ENCODE peak calls at places on chromosomes 5 and 9, in eight cellular contexts. T, U, J, N, C, L, P and W are unnamed samples.

GRCh38 chr5:112417931-112418358 is 1.1 kb downstream of the EPB41L4A start:
- DNase-seq in C (peak; percentile 43), T (peak; percentile 41), L (no peak), P (peak; percentile 55), U (peak; percentile 68), N (no peak), J (peak; percentile 30), W (peak; percentile 15)

GRCh38 chr5:24644757-24645156 is at the start of gene CDH10:
- DNase-seq in T (peak; percentile 82), U (no peak), L (peak; percentile 1), P (no peak), N (peak; percentile 88), C (no peak), J (no peak), W (no peak)

GRCh38 chr9:22790329-22790728 is 343.7 kb downstream of the DMRTA1 start:
- DNase-seq in U (no peak), L (no peak), J (no peak), T (no peak), P (no peak), N (no peak), C (no peak), W (no peak)

GRCh38 chr9:121886759-121887485 is 206.2 kb downstream of the TTLL11 start:
- DNase-seq in T (no peak), P (peak; percentile 38), C (no peak), L (no peak), J (no peak), U (peak; percentile 67), N (no peak), W (no peak)

GRCh38 chr5:10733426-10733825 is 27.6 kb downstream of the DAP start:
- DNase-seq in N (no peak), P (no peak), L (no peak), J (no peak), T (no peak), C (no peak), U (no peak), W (no peak)

GRCh38 chr9:124105266-124105665 is 93.7 kb downstream of the LHX2 start:
- DNase-seq in T (no peak), L (no peak), J (no peak), U (no peak), N (no peak), P (no peak), C (no peak), W (no peak)

GRCh38 chr5:158639876-158640570 is 459.7 kb downstream of the EBF1 start:
- DNase-seq in C (no peak), T (no peak), P (no peak), N (no peak), J (peak; percentile 36), L (no peak), U (no peak), W (peak; percentile 60)

GRCh38 chr5:171724771-171725609 is 60.6 kb upstream of the SMIM23 start:
- DNase-seq in C (no peak), P (no peak), T (no peak), N (no peak), L (no peak), J (no peak), U (no peak), W (no peak)

GRCh38 chr5:32866138-32866537 is 155.0 kb downstream of the NPR3 start:
- DNase-seq in L (no peak), J (no peak), T (no peak), C (no peak), P (no peak), N (no peak), U (no peak), W (no peak)

GRCh38 chr9:136059851-136060670 is 35.0 kb downstream of the NACC2 start:
- DNase-seq in U (no peak), J (no peak), T (peak; percentile 84), L (no peak), N (no peak), C (no peak), P (no peak), W (peak; percentile 36)

GRCh38 chr5:50439221-50439620 is 1.9 kb downstream of the EMB start:
- DNase-seq in U (no peak), T (no peak), P (no peak), N (no peak), J (no peak), C (no peak), L (no peak), W (no peak)